ENCODE peak calls at places on chromosome 20, in five cellular contexts. A is cardiac fibroblast; H is HFFc6; C is dorsolateral prefrontal cortex; D is CD4-positive, alpha-beta T cell. X is an unnamed sample.

GRCh38 chr20:46757754-46758678 is 48.6 kb downstream of the SLC2A10 start:
- DNase-seq in A (peak; percentile 70), H (peak; percentile 31), C (no peak), D (peak; percentile 22), X (peak; percentile 72)

GRCh38 chr20:51087306-51087705 is 64.4 kb upstream of the KCNG1 start:
- DNase-seq in A (no peak), H (no peak), C (no peak), D (no peak), X (no peak)

GRCh38 chr20:38893485-38894090 is 32.6 kb upstream of the FAM83D start:
- DNase-seq in A (peak; percentile 57), H (peak; percentile 15), C (peak; percentile 88), D (peak; percentile 75), X (peak; percentile 59)

GRCh38 chr20:4008026-4008413 is 7.3 kb downstream of the RNF24 start:
- DNase-seq in A (no peak), H (no peak), C (no peak), D (no peak), X (no peak)

GRCh38 chr20:58393299-58393698 is 4.3 kb downstream of the VAPB start:
- DNase-seq in A (no peak), H (peak; percentile 56), C (no peak), D (no peak), X (no peak)

GRCh38 chr20:43579861-43580793 is 10.6 kb upstream of the IFT52 start:
- DNase-seq in A (peak; percentile 43), H (no peak), C (no peak), D (no peak), X (no peak)

GRCh38 chr20:1423625-1424106 is 30.8 kb upstream of the FKBP1A start:
- DNase-seq in A (peak; percentile 85), H (peak; percentile 30), C (no peak), D (no peak), X (peak; percentile 43)

GRCh38 chr20:20060234-20060998 is 8.1 kb downstream of the CFAP61 start:
- DNase-seq in A (no peak), H (no peak), C (no peak), D (no peak), X (no peak)

GRCh38 chr20:51468636-51469035 is 73.9 kb downstream of the NFATC2 start:
- DNase-seq in A (no peak), H (no peak), C (no peak), D (no peak), X (no peak)

GRCh38 chr20:43465625-43465943 is 7.9 kb downstream of the SRSF6 start:
- DNase-seq in A (no peak), H (no peak), C (no peak), D (no peak), X (no peak)

GRCh38 chr20:13995086-13995665 is at the start of gene MACROD2:
- DNase-seq in A (peak; percentile 72), H (peak; percentile 79), C (peak; percentile 89), D (no peak), X (peak; percentile 97)

GRCh38 chr20:24814556-24815195 is 134.4 kb upstream of the CST7 start:
- DNase-seq in A (no peak), H (no peak), C (no peak), D (no peak), X (no peak)

GRCh38 chr20:24948939-24949679 is at the start of gene CST7:
- DNase-seq in A (no peak), H (no peak), C (peak; percentile 40), D (peak; percentile 71), X (no peak)

GRCh38 chr20:11274137-11274536 is 600.3 kb upstream of the JAG1 start:
- DNase-seq in A (peak; percentile 82), H (peak; percentile 65), C (no peak), D (no peak), X (peak; percentile 78)

GRCh38 chr20:13412806-13413445 is 191.9 kb downstream of the ISM1 start:
- DNase-seq in A (no peak), H (no peak), C (no peak), D (no peak), X (no peak)

GRCh38 chr20:34559311-34560140 is 1.0 kb downstream of the MAP1LC3A start:
- DNase-seq in A (peak; percentile 30), H (no peak), C (peak; percentile 63), D (no peak), X (no peak)

GRCh38 chr20:5770240-5770986 is 20.2 kb downstream of the SHLD1 start:
- DNase-seq in A (no peak), H (no peak), C (no peak), D (no peak), X (no peak)

GRCh38 chr20:3203315-3204123 is 963 bp downstream of the DDRGK1 start:
- DNase-seq in A (peak; percentile 25), H (no peak), C (no peak), D (peak; percentile 6), X (peak; percentile 32)

GRCh38 chr20:57256908-57257307 is 9.5 kb downstream of the BMP7 start:
- DNase-seq in A (no peak), H (no peak), C (no peak), D (no peak), X (no peak)

GRCh38 chr20:33000802-33001466 is 3.3 kb downstream of the SUN5 start:
- DNase-seq in A (no peak), H (no peak), C (no peak), D (no peak), X (no peak)

DNA sequence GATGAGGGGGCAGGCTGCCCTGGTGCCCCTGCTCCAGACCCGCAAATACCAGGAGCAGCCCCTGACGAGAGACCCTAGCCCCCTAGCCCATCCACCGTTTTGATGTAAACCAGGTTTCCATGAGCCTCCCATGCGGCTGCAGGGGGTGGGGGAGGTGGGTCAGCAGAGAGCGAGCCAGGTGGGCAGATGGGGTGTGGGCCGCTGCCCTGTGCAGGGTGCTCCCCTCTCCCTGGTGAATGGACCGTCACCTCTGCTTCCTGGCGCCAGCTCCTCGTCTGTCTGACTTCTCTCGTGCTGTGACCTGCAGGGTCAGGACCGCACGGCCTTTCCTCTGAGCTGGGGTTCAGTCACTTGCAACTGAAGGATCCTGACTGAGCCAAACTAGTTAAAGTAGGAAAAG is 15.7 kb upstream of the BHLHE23 start:
- DNase-seq in A (no peak), H (no peak), C (no peak), D (no peak), X (no peak)
- TF ChIP-seq CTCF in A (no peak), H (no peak), C (no peak), D (no peak), X (no peak)

GRCh38 chr20:37294262-37294981 is 5.0 kb downstream of the MANBAL start:
- DNase-seq in A (no peak), H (peak; percentile 70), C (peak; percentile 15), D (no peak), X (no peak)

GRCh38 chr20:37297066-37297736 is 7.7 kb downstream of the MANBAL start:
- DNase-seq in A (peak; percentile 65), H (peak; percentile 91), C (no peak), D (no peak), X (peak; percentile 46)

GRCh38 chr20:37295001-37295400 is 5.5 kb downstream of the MANBAL start:
- DNase-seq in A (peak; percentile 86), H (peak; percentile 99), C (no peak), D (no peak), X (peak; percentile 98)

GRCh38 chr20:37296371-37296770 is 6.9 kb downstream of the MANBAL start:
- DNase-seq in A (no peak), H (no peak), C (no peak), D (no peak), X (no peak)

GRCh38 chr20:37295595-37295994 is 6.1 kb downstream of the MANBAL start:
- DNase-seq in A (no peak), H (no peak), C (no peak), D (no peak), X (peak; percentile 85)
- TF ChIP-seq CTCF in A (no peak), H (no peak), C (no peak), D (no peak), X (no peak)

GRCh38 chr20:17490501-17490900 is 40.7 kb downstream of the BFSP1 start:
- DNase-seq in A (no peak), H (no peak), C (no peak), D (no peak), X (no peak)
- TF ChIP-seq CTCF in A (no peak), H (no peak), C (no peak), D (no peak), X (no peak)

GRCh38 chr20:63626424-63627128 is at the start of gene GMEB2:
- DNase-seq in A (peak; percentile 83), H (no peak), C (peak; percentile 73), D (peak; percentile 54), X (no peak)

GRCh38 chr20:63625771-63626423 is 1.0 kb downstream of the GMEB2 start:
- DNase-seq in A (peak; percentile 34), H (no peak), C (peak; percentile 63), D (no peak), X (no peak)

GRCh38 chr20:63627700-63628245 is 872 bp upstream of the GMEB2 start:
- DNase-seq in A (no peak), H (no peak), C (peak; percentile 46), D (no peak), X (no peak)

GRCh38 chr20:63627129-63627699 is 313 bp upstream of the GMEB2 start:
- DNase-seq in A (peak; percentile 97), H (peak; percentile 88), C (peak; percentile 91), D (peak; percentile 88), X (peak; percentile 93)

DNA sequence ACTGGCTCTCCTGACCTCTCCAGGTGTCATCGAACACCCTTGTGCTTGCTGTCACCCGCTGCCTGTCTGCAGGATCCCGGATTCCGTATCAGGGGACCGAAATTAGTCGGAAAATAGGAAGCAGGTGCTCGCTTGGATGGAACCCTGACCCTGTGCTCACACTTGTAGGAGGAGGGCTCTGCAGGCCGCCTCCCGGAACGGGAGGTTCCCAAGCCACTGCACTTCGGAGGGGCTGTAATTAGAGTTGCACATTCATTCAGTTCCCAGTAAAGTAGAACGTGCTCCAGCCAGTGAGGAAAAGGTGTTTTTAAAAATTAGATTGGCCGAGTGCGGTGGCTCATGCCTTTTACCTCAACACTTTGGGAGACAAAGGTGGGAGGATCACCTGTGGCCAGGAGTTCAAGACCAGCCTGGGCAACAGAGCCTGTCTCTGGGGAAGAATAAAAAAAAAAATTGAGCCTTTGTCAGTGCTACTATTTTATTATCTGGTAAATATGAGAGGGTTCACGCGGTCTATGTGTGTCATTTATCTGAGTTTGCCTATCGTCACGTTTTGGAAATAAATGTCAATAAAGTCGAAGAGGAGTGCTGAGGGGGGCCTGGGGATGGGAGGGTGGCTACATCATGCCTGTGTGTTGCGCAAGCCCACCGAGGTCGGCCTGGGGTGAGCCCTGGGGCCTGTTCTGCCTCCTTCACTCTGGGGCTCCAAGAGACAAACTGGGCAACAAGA is 1.5 kb upstream of the GMEB2 start:
- DNase-seq in A (peak; percentile 81), H (peak; percentile 66), C (no peak), D (peak; percentile 44), X (peak; percentile 80)
- TF ChIP-seq CTCF in A (no peak), H (no peak), C (no peak), D (no peak), X (no peak)

GRCh38 chr20:44799691-44800090 is 10.7 kb downstream of the RIMS4 start:
- DNase-seq in A (no peak), H (no peak), C (no peak), D (no peak), X (no peak)

GRCh38 chr20:44803383-44803941 is 6.9 kb downstream of the RIMS4 start:
- DNase-seq in A (peak; percentile 6), H (no peak), C (no peak), D (no peak), X (no peak)

GRCh38 chr20:44796758-44797457 is 13.4 kb downstream of the RIMS4 start:
- DNase-seq in A (no peak), H (no peak), C (no peak), D (no peak), X (no peak)

GRCh38 chr20:44802702-44803101 is 7.6 kb downstream of the RIMS4 start:
- DNase-seq in A (no peak), H (no peak), C (no peak), D (no peak), X (no peak)

GRCh38 chr20:44800398-44801046 is 9.8 kb downstream of the RIMS4 start:
- DNase-seq in A (peak; percentile 4), H (no peak), C (no peak), D (no peak), X (peak; percentile 20)
- TF ChIP-seq CTCF in A (peak; percentile 21), H (peak; percentile 43), C (no peak), D (no peak), X (peak; percentile 23)